ENCODE peak calls at places on chromosome 21, in six cellular contexts. Q, B, L, M, R and D are unnamed samples.

GRCh38 chr21:16071082-16071481 is 341.3 kb downstream of the USP25 start:
- DNase-seq in Q (no peak), B (no peak), L (no peak), M (no peak), R (no peak), D (peak)

GRCh38 chr21:33266784-33267135 is 593 bp downstream of the IL10RB start:
- DNase-seq in Q (no peak), B (no peak), L (no peak), M (peak), R (no peak), D (no peak)

GRCh38 chr21:30615199-30615598 is 1.0 kb upstream of the KRTAP20-1 start:
- DNase-seq in Q (no peak), B (no peak), L (no peak), M (no peak), R (no peak), D (no peak)

GRCh38 chr21:19565587-19565986 is 1162.0 kb upstream of the TMPRSS15 start:
- DNase-seq in Q (no peak), B (no peak), L (no peak), M (no peak), R (no peak), D (no peak)

GRCh38 chr21:38646213-38646837 is 148.0 kb upstream of the ERG start:
- DNase-seq in Q (no peak), B (no peak), L (no peak), M (no peak), R (no peak), D (no peak)

GRCh38 chr21:31180256-31181088 is 142.2 kb upstream of the KRTAP19-8 start:
- DNase-seq in Q (peak), B (no peak), L (no peak), M (no peak), R (peak), D (no peak)

GRCh38 chr21:31993826-31994791 is 121.3 kb downstream of the HUNK start:
- DNase-seq in Q (no peak), B (no peak), L (no peak), M (no peak), R (no peak), D (no peak)

GRCh38 chr21:31873275-31873695 is 465 bp downstream of the HUNK start:
- DNase-seq in Q (peak), B (no peak), L (no peak), M (no peak), R (peak), D (no peak)

GRCh38 chr21:25421327-25422028 is 185.8 kb downstream of the MRPL39 start:
- DNase-seq in Q (peak), B (peak), L (no peak), M (peak), R (peak), D (no peak)

GRCh38 chr21:36909423-36909822 is 57.0 kb downstream of the HLCS start:
- DNase-seq in Q (peak), B (no peak), L (no peak), M (no peak), R (no peak), D (no peak)

GRCh38 chr21:21200103-21200938 is 202.1 kb downstream of the NCAM2 start:
- DNase-seq in Q (peak), B (peak), L (peak), M (no peak), R (no peak), D (peak)

GRCh38 chr21:24076179-24076578 is 1531.1 kb downstream of the MRPL39 start:
- DNase-seq in Q (no peak), B (no peak), L (no peak), M (no peak), R (no peak), D (no peak)

DNA sequence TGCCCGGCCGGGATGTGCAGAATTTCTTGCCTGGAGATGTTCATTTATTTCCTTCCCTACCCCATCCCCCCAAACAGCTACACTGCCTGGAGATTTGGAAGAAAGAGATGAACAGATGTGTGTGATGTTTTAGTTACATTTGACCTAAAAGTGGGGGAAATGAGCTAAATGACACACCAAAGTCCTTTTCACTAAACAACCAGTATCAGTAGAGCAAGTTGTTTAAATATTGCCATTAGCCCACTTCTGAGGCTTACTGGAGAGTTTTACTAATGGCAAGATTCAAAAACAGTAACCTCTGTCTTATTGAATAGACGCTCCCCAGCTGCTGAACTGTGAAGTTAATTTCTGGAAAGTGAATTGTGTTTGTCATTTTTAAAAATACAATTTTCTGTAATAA is 100.1 kb downstream of the RUNX1 start:
- DNase-seq in Q (no peak), B (no peak), L (no peak), M (no peak), R (no peak), D (no peak)
- H3K27ac ChIP-seq in Q (no peak), B (no peak), L (no peak), M (no peak), R (no peak), D (no peak)

GRCh38 chr21:15063821-15064575 is 802 bp downstream of the NRIP1 start:
- DNase-seq in Q (no peak), B (peak), L (peak), M (no peak), R (peak), D (peak)
- H3K4me3 ChIP-seq in Q (peak), B (peak), L (peak), M (peak), R (peak), D (peak)

GRCh38 chr21:14384453-14384852 is 1.5 kb upstream of the HSPA13 start:
- DNase-seq in Q (no peak), B (no peak), L (no peak), M (no peak), R (no peak), D (no peak)

GRCh38 chr21:14382835-14383595 is at the start of gene HSPA13:
- DNase-seq in Q (peak), B (peak), L (peak), M (peak), R (peak), D (peak)

GRCh38 chr21:14383596-14384210 is 757 bp upstream of the HSPA13 start:
- DNase-seq in Q (peak), B (no peak), L (no peak), M (no peak), R (no peak), D (no peak)

GRCh38 chr21:14376854-14377253 is 6.1 kb downstream of the HSPA13 start:
- DNase-seq in Q (peak), B (no peak), L (no peak), M (no peak), R (no peak), D (no peak)

GRCh38 chr21:14382486-14382834 is 486 bp downstream of the HSPA13 start:
- DNase-seq in Q (no peak), B (peak), L (no peak), M (no peak), R (no peak), D (no peak)
- H3K27ac ChIP-seq in Q (peak), B (peak), L (peak), M (peak), R (peak), D (peak)

DNA sequence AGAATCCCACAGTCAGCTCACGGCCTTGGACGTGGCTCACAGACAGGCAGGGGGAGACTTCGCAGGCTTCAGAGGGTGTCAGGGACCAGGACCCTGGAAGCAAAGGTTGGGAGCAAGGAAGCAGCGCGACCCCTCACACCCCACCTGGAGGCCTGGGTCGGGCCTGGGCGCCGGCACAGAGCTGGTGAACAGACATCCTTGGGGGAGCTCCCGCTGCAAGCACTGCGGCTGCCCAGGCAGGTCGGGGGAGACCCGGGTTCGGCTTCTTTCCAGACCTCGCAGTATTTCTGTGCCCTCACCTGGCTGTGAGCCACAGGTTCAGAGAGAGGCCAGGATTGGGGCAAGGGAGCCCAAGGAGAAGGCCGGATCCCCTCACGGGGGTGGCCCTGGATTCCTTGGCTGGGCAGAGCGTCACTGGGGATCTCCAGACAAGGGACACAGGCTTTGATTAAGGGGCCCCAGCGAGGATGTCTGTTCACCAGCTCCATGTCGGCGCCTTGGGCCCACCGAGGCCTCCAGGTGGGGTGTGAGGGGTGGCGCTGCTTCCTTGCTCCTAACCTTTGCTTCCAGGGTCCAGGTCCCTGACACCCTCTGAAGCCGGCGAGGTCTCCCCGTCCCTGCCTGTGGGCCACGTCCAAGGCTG is 37.9 kb upstream of the TSPEAR start:
- DNase-seq in Q (no peak), B (no peak), L (no peak), M (no peak), R (no peak), D (peak)
- H3K4me3 ChIP-seq in Q (no peak), B (no peak), L (no peak), M (no peak), R (no peak), D (no peak)

GRCh38 chr21:45364464-45365185 is 40.3 kb upstream of the COL18A1 start:
- DNase-seq in Q (peak), B (peak), L (no peak), M (no peak), R (peak), D (peak)

GRCh38 chr21:45363921-45364463 is 41.0 kb upstream of the COL18A1 start:
- DNase-seq in Q (peak), B (peak), L (peak), M (no peak), R (no peak), D (peak)

GRCh38 chr21:45362748-45363145 is 42.2 kb upstream of the COL18A1 start:
- DNase-seq in Q (no peak), B (no peak), L (no peak), M (no peak), R (no peak), D (peak)

GRCh38 chr21:45361033-45361997 is 43.6 kb upstream of the COL18A1 start:
- DNase-seq in Q (no peak), B (no peak), L (no peak), M (no peak), R (peak), D (peak)

DNA sequence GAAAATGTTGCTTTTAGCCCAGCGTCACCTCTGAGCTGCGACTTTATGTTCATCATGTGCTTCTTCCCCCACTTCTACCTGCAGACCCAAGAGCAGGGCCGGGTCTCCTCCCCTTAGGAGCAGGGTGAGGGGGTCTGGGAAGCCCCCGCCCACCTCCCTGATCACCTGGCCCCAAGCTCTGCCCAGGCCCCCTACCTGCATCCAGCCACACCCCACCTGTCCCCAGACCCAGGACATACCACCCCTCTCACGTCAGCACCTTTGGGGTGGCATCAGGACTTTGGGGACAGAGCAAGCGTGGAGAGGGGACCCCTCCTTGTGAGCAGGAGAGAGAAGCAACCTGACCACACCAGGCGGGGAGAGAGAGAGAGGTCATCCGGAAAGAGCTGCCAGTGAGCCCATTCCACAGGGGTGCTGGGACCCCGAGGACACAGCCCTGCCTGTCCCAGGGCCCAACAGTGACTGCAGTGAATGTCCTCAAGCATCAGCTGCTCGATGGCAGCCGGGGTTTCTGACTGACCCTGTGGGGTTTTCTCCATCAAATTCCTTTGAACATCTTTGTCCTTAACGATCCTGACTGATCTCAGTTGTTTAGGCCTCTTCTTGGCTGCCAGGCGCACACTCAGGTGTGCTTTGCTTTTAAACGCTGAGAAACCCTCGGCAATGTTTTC is 42.8 kb upstream of the COL18A1 start:
- DNase-seq in Q (no peak), B (no peak), L (no peak), M (no peak), R (no peak), D (peak)
- H3K27ac ChIP-seq in Q (peak), B (no peak), L (no peak), M (peak), R (no peak), D (no peak)

GRCh38 chr21:42638266-42638863 is 15.1 kb upstream of the PDE9A start:
- DNase-seq in Q (no peak), B (no peak), L (no peak), M (no peak), R (no peak), D (no peak)

GRCh38 chr21:42641311-42642218 is 11.9 kb upstream of the PDE9A start:
- DNase-seq in Q (no peak), B (no peak), L (no peak), M (no peak), R (no peak), D (peak)

GRCh38 chr21:42637602-42638041 is 15.8 kb upstream of the PDE9A start:
- DNase-seq in Q (no peak), B (no peak), L (no peak), M (no peak), R (no peak), D (peak)

GRCh38 chr21:42640486-42640885 is 12.9 kb upstream of the PDE9A start:
- DNase-seq in Q (no peak), B (no peak), L (no peak), M (no peak), R (no peak), D (no peak)

GRCh38 chr21:42639646-42640152 is 13.7 kb upstream of the PDE9A start:
- DNase-seq in Q (no peak), B (no peak), L (no peak), M (no peak), R (no peak), D (no peak)
- H3K4me3 ChIP-seq in Q (no peak), B (no peak), L (no peak), M (no peak), R (no peak), D (no peak)

DNA sequence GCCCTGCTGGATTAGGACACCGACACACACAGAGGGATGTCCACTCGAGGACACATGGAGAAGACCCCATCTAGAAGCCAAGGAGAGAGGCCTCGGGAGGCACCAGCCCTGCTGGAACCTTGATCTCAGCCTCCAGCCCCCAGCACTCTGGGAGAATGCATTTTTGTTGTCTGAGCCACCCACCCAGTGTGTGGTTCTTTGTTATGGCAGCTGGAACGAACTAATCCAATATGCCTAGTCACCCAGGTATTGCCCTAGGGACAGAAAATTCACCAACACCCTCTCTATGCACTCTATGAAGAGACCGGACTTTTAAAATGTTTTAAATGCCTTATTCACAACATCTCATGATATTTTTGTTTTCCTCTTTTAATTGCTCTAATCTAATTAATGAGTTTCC is 117.4 kb downstream of the CRYAA start:
- DNase-seq in Q (no peak), B (no peak), L (no peak), M (no peak), R (no peak), D (no peak)
- H3K27ac ChIP-seq in Q (no peak), B (no peak), L (peak), M (no peak), R (no peak), D (no peak)

DNA sequence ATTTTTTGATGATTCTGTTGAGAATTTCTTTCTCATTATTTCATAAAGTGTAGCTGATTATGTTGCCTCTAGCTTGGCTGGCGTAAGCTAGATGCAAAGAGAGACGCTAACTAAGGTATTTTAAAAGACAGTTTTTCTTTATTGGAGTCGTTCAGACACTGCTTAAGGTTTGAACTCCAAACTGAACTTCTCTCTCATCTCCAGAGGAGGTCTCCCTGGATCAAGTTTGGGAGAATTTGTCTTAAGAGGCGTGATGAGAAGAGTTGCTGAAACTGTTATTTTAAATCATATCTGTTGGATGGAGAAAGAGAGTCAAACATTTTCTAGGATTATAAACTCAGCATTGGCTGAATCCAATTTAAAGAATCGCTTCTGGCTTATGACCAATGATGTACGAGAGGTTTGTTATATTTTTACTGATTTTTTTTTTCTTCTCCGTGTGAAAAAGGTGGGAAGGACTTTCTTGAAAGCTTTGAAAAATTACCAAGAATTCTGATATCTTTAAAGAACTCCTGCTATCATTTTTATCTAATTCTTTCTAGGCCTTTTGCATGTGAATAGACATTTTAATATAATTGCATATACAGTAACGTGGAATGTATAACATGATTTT is 34.0 kb downstream of the MAP3K7CL start:
- DNase-seq in Q (peak), B (no peak), L (no peak), M (no peak), R (peak), D (no peak)
- H3K4me3 ChIP-seq in Q (no peak), B (no peak), L (no peak), M (no peak), R (no peak), D (no peak)